ENCODE peak calls at places on chromosomes 1 and 21, in five cellular contexts. G, K, V, H and D are unnamed samples.

GRCh38 chr21:36385233-36385908 is at the start of gene CHAF1B:
- DNase-seq in H (peak), G (peak), V (no peak), K (peak), D (peak)

GRCh38 chr1:35691571-35692220 is 27.0 kb downstream of the C1orf216 start:
- DNase-seq in G (no peak), V (no peak), H (no peak), K (no peak), D (no peak)

GRCh38 chr1:56773341-56774066 is 45.7 kb downstream of the FYB2 start:
- DNase-seq in V (no peak), G (no peak), K (no peak), H (no peak), D (no peak)

GRCh38 chr1:24391882-24392603 is 21.5 kb downstream of the STPG1 start:
- DNase-seq in V (no peak), K (peak), H (no peak), G (peak), D (peak)

GRCh38 chr21:28767523-28767922 is 225.2 kb downstream of the LTN1 start:
- DNase-seq in K (no peak), V (no peak), H (no peak), G (no peak), D (no peak)

GRCh38 chr1:169595764-169596711 is 9.8 kb upstream of the F5 start:
- DNase-seq in H (no peak), K (peak), V (no peak), G (no peak), D (no peak)

GRCh38 chr1:147627435-147628110 is 42.8 kb downstream of the ACP6 start:
- DNase-seq in K (peak), H (peak), V (no peak), G (peak), D (peak)

GRCh38 chr1:168709896-168710305 is 19.1 kb downstream of the DPT start:
- DNase-seq in G (no peak), K (peak), H (peak), V (no peak), D (no peak)

GRCh38 chr1:27539901-27540861 is 50.2 kb upstream of the WASF2 start:
- DNase-seq in G (no peak), K (no peak), H (peak), V (no peak), D (no peak)

GRCh38 chr1:14976260-14976659 is 177.3 kb upstream of the TMEM51 start:
- DNase-seq in H (no peak), G (no peak), K (no peak), V (no peak), D (no peak)

GRCh38 chr1:1815606-1816281 is 37.5 kb upstream of the NADK start:
- DNase-seq in G (no peak), K (no peak), H (no peak), V (no peak), D (no peak)

GRCh38 chr1:17520041-17520440 is 19.5 kb upstream of the ARHGEF10L start:
- DNase-seq in K (no peak), H (no peak), V (no peak), G (no peak), D (no peak)

GRCh38 chr1:245306628-245307410 is 152.0 kb downstream of the KIF26B start:
- DNase-seq in G (no peak), V (no peak), K (no peak), H (no peak), D (no peak)

GRCh38 chr1:36157115-36157903 is 1.3 kb downstream of the MAP7D1 start:
- DNase-seq in H (no peak), K (peak), V (no peak), G (no peak), D (no peak)

GRCh38 chr1:41547781-41548560 is 63.5 kb upstream of the EDN2 start:
- DNase-seq in G (no peak), K (no peak), H (no peak), V (no peak), D (no peak)

GRCh38 chr21:44552681-44553080 is 1.4 kb upstream of the KRTAP10-2 start:
- DNase-seq in V (no peak), H (no peak), K (no peak), G (no peak), D (no peak)

GRCh38 chr1:53134961-53135734 is 7.3 kb downstream of the SLC1A7 start:
- DNase-seq in G (no peak), K (peak), H (no peak), V (no peak), D (no peak)

GRCh38 chr1:31429583-31429982 is 16.6 kb downstream of the SERINC2 start:
- DNase-seq in H (no peak), G (no peak), V (no peak), K (no peak), D (no peak)

GRCh38 chr1:5989731-5990271 is 2.4 kb downstream of the NPHP4 start:
- DNase-seq in V (no peak), G (no peak), K (no peak), H (no peak), D (no peak)

GRCh38 chr1:91007827-91008226 is 14.0 kb downstream of the ZNF644 start:
- DNase-seq in G (no peak), V (no peak), H (no peak), K (no peak), D (no peak)

GRCh38 chr1:118388341-118388740 is 203.3 kb upstream of the SPAG17 start:
- DNase-seq in G (no peak), K (no peak), V (no peak), H (no peak), D (no peak)

GRCh38 chr1:16324456-16324890 is 27.8 kb downstream of the FBXO42 start:
- DNase-seq in K (peak), V (peak), H (peak), G (no peak), D (no peak)

GRCh38 chr1:155198547-155198906 is 9.2 kb downstream of the THBS3 start:
- DNase-seq in H (no peak), G (no peak), V (no peak), K (no peak), D (no peak)

GRCh38 chr1:192668434-192668983 is 32.6 kb downstream of the RGS13 start:
- DNase-seq in K (no peak), V (no peak), G (no peak), H (no peak), D (no peak)

GRCh38 chr1:192879416-192879815 is 70.6 kb downstream of the RGS2 start:
- DNase-seq in G (no peak), K (peak), H (no peak), V (no peak), D (no peak)

GRCh38 chr1:203133969-203134725 is 6.6 kb downstream of the ADORA1 start:
- DNase-seq in H (no peak), K (peak), V (no peak), G (no peak), D (no peak)

GRCh38 chr1:64574301-64574700 is 104.4 kb downstream of the CACHD1 start:
- DNase-seq in G (no peak), V (no peak), K (no peak), H (peak), D (no peak)